ENCODE peak calls at places on chromosomes 4 and X, in four cellular contexts. V is fibroblast of lung, Z is IMR-90, S is mucosa of descending colon. I is an unnamed sample.

GRCh38 chr4:158970786-158971185 is 132.1 kb upstream of the RAPGEF2 start:
- DNase-seq in S (no peak), V (peak; percentile 39), Z (peak; percentile 18), I (no peak)

GRCh38 chrX:153946910-153947769 is 2.7 kb upstream of the RENBP start:
- DNase-seq in V (peak; percentile 62), Z (peak; percentile 68), S (peak; percentile 83), I (peak; percentile 83)

GRCh38 chr4:58602701-58603359 is 1492.6 kb upstream of the IGFBP7 start:
- DNase-seq in V (no peak), S (no peak), Z (no peak), I (no peak)

GRCh38 chr4:108188770-108189169 is 20.0 kb upstream of the LEF1 start:
- DNase-seq in Z (no peak), S (no peak), V (no peak), I (no peak)

GRCh38 chrX:96591418-96591817 is 93.2 kb upstream of the DIAPH2 start:
- DNase-seq in V (no peak), S (no peak), Z (no peak), I (no peak)

GRCh38 chrX:153582896-153583295 is 16.0 kb downstream of the CCNQ start:
- DNase-seq in V (peak; percentile 17), Z (peak; percentile 37), S (peak; percentile 70), I (peak; percentile 50)

GRCh38 chrX:129626026-129626425 is 28.7 kb downstream of the APLN start:
- DNase-seq in Z (no peak), S (no peak), V (peak; percentile 25), I (no peak)

GRCh38 chr4:154456889-154457288 is 34.7 kb downstream of the DCHS2 start:
- DNase-seq in Z (no peak), V (no peak), S (no peak), I (no peak)

GRCh38 chrX:44474410-44474809 is 68.2 kb downstream of the FUNDC1 start:
- DNase-seq in V (peak; percentile 4), S (no peak), Z (no peak), I (no peak)

GRCh38 chr4:8392591-8393190 is 47.8 kb downstream of the ACOX3 start:
- DNase-seq in Z (peak; percentile 4), S (no peak), V (peak; percentile 13), I (no peak)

GRCh38 chrX:48961585-48962091 is 4.2 kb upstream of the OTUD5 start:
- DNase-seq in S (no peak), V (no peak), Z (peak; percentile 27), I (no peak)
- H3K4me3 ChIP-seq in S (no peak overlapping the region), V (no peak overlapping the region), Z (no peak overlapping the region), I (no peak overlapping the region)

GRCh38 chrX:11531226-11531625 is 134.5 kb downstream of the ARHGAP6 start:
- DNase-seq in Z (peak; percentile 22), S (no peak), V (peak; percentile 3), I (no peak)
- TF ChIP-seq CTCF in Z (peak; percentile 53), S (no peak), V (peak; percentile 39), I (no peak)

DNA sequence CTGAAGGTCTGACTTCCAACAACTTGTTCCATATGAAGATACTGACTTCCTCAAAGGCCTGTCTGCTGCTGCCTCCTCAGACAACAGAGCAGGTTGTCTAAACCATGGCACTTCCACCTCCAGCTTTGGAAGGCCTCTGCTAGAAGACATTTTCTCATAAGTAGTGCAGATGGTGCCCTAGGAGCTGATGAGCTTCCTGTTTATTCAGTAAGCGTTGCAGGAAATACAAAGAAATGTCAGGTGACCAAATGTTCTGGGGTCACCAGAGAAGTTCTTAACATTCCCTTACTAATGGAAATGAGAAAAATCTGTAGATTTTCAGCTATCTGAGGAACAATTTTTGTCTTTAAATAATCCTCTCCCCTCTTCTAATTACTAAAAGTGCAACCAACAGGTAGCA is 28.9 kb downstream of the FGF2 start:
- DNase-seq in S (no peak), Z (no peak), V (no peak), I (no peak)
- H3K4me1 ChIP-seq in S (no peaks in the 10 kb centered on the region), Z (peaks cover 10% of the 10 kb centered on the region), V (peaks cover 4% of the 10 kb centered on the region), I (peaks cover 9% of the 10 kb centered on the region)

GRCh38 chr4:97998203-97998602 is 145.1 kb downstream of the STPG2 start:
- DNase-seq in S (no peak), V (no peak), Z (no peak), I (no peak)
- H3K4me3 ChIP-seq in S (no peak overlapping the region), V (no peak overlapping the region), Z (no peak overlapping the region), I (no peak overlapping the region)

GRCh38 chrX:23779025-23779424 is 3.9 kb upstream of the SAT1 start:
- DNase-seq in Z (peak; percentile 85), V (peak; percentile 59), S (no peak), I (no peak)
- TF ChIP-seq CTCF in Z (peak; percentile 37), V (peak; percentile 9), S (no peak), I (no peak)

I was measured in lower lobe of right lung.